ENCODE peak calls at places on chromosome 1, in seven cellular contexts. X is heart left ventricle, M is NB4, W is gastrocnemius medialis, R is tibial nerve, D is A549, E is lower leg skin. I is an unnamed sample.

GRCh38 chr1:225760531-225760930 is 17.1 kb upstream of the SRP9 start:
- DNase-seq in X (no peak), M (no peak), W (no peak), R (no peak), D (no peak), E (no peak), I (no peak)

GRCh38 chr1:225712391-225712790 is 59.5 kb upstream of the ENAH start:
- DNase-seq in X (no peak), M (peak; percentile 86), W (no peak), R (no peak), D (no peak), E (no peak), I (no peak)

GRCh38 chr1:97870574-97870973 is 50.3 kb downstream of the DPYD start:
- DNase-seq in X (no peak), M (no peak), W (no peak), R (no peak), D (no peak), E (no peak), I (no peak)

GRCh38 chr1:176533020-176533419 is 70.0 kb downstream of the PAPPA2 start:
- DNase-seq in X (no peak), M (no peak), W (no peak), R (no peak), D (no peak), E (no peak), I (no peak)

GRCh38 chr1:155974208-155975165 is 3.9 kb downstream of the ARHGEF2 start:
- DNase-seq in X (no peak), M (no peak), W (no peak), R (no peak), D (no peak), E (no peak), I (no peak)

GRCh38 chr1:192803501-192803900 is 5.3 kb upstream of the RGS2 start:
- DNase-seq in X (no peak), M (no peak), W (no peak), R (no peak), D (no peak), E (no peak), I (no peak)

GRCh38 chr1:8641317-8641997 is 176.0 kb downstream of the RERE start:
- DNase-seq in X (no peak), M (no peak), W (no peak), R (no peak), D (no peak), E (no peak), I (no peak)

GRCh38 chr1:47437518-47438320 is at the start of gene FOXD2:
- DNase-seq in X (peak; percentile 85), M (peak; percentile 92), W (peak; percentile 66), R (peak; percentile 84), D (peak; percentile 84), E (peak; percentile 56), I (peak; percentile 93)

GRCh38 chr1:246790833-246791232 is 66.6 kb downstream of the SCCPDH start:
- DNase-seq in X (no peak), M (no peak), W (no peak), R (no peak), D (no peak), E (no peak), I (no peak)

GRCh38 chr1:240111558-240111957 is 19.9 kb downstream of the FMN2 start:
- DNase-seq in X (no peak), M (peak; percentile 10), W (no peak), R (no peak), D (peak; percentile 43), E (no peak), I (no peak)

GRCh38 chr1:232533328-232533727 is 96.6 kb downstream of the SIPA1L2 start:
- DNase-seq in X (no peak), M (no peak), W (no peak), R (no peak), D (no peak), E (no peak), I (no peak)

GRCh38 chr1:9294910-9295636 is 2.4 kb downstream of the SPSB1 start:
- DNase-seq in X (peak; percentile 60), M (no peak), W (peak; percentile 55), R (peak; percentile 49), D (peak; percentile 72), E (no peak), I (peak; percentile 13)

GRCh38 chr1:237779356-237779755 is 111.4 kb downstream of the ZP4 start:
- DNase-seq in X (no peak), M (no peak), W (no peak), R (no peak), D (no peak), E (no peak), I (no peak)

GRCh38 chr1:67596674-67597073 is 88.3 kb upstream of the GADD45A start:
- DNase-seq in X (no peak), M (no peak), W (no peak), R (no peak), D (no peak), E (no peak), I (no peak)

GRCh38 chr1:41439234-41439633 is 45.2 kb downstream of the EDN2 start:
- DNase-seq in X (no peak), M (no peak), W (no peak), R (no peak), D (no peak), E (no peak), I (no peak)

GRCh38 chr1:72282690-72283203 is 408 bp upstream of the NEGR1 start:
- DNase-seq in X (peak; percentile 91), M (peak; percentile 89), W (peak; percentile 68), R (peak; percentile 78), D (peak; percentile 79), E (peak; percentile 76), I (peak; percentile 73)

GRCh38 chr1:915295-916172 is 8.2 kb upstream of the SAMD11 start:
- DNase-seq in X (peak; percentile 9), M (no peak), W (no peak), R (no peak), D (no peak), E (no peak), I (no peak)

DNA sequence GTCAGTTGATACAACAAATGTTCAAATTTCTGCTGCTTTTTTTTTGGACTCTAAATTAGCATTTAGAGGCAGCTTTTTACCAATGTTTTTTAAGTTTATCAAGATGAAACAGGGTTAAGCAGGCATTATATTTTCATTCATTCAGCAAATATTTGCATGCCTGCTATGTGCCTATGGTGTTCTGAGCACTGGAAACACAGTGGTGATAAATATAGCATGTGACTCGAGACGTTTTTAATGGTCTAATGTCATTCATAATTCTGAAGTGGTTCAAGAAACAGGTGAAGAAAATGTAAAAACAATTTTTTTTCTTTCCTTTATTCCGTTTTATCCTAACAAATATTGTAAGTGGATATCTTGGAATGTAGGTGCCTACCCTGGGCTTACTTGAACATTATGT is 26.8 kb downstream of the NEK7 start:
- DNase-seq in X (no peak), M (no peak), W (no peak), R (no peak), D (no peak), E (no peak), I (no peak)
- TF ChIP-seq POLR2A in X (no peak), M (no peak), W (no peak), R (no peak), D (no peak), E (no peak), I (no peak)

DNA sequence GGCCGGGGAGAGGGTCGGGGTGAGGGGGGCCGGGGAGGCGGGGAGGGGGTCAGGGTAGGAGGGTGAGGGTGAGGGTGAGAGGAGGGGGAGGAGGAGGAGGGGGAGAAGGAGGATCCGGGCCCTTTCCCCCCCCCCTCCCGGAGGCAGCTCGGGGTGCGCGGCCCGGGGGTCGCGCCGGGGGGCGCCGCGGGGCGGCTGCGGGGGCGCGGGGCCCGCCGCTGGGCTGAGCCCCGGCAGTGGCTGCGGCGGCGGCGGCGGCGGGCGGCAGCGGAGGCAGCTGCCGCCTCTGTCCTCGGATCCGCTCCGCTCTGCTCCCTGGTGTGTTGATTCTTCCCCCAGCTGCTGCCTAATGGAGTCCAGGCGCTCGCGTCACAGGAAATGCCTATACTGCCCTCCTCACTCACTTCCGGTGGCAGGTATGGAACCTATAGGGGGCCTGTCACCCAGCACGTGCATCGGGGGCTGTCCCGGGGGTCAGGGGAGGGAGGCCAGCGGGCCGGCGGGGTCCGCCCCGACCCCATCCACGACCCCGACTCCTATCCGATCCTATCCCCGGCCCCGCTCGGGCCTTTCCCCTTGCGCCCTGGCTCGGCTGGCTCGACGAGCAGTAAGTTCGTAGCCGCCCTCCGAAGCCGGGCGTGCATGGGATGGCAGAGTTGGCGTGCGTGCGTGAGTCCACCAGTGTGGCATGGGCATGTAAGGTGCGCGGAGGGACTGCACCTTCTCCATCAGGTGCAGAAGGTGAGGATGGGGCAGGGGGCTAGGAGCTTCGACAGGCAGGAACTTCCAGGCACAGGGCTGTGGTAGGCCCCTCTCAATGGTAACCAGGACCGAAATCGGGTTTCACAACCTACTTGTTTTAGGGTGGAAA is at the start of gene WDR26:
- DNase-seq in X (peak; percentile 87), M (peak; percentile 91), W (peak; percentile 85), R (peak; percentile 77), D (peak; percentile 85), E (peak; percentile 84), I (peak; percentile 91)
- TF ChIP-seq POLR2A in X (no peak), M (peak; percentile 71), W (peak; percentile 87), R (peak; percentile 67), D (peak; percentile 67), E (peak; percentile 45), I (no peak)

GRCh38 chr1:234997201-234998173 is 131.2 kb downstream of the TOMM20 start:
- DNase-seq in X (peak; percentile 99), M (no peak), W (peak; percentile 100), R (peak; percentile 98), D (peak; percentile 99), E (peak; percentile 98), I (no peak)
- TF ChIP-seq POLR2A in X (no peak), M (no peak), W (peak; percentile 59), R (peak; percentile 50), D (no peak), E (no peak), I (no peak)

GRCh38 chr1:24022611-24023359 is 42.7 kb upstream of the SRSF10 start:
- DNase-seq in X (no peak), M (no peak), W (peak; percentile 39), R (no peak), D (peak; percentile 74), E (no peak), I (no peak)
- TF ChIP-seq POLR2A in X (no peak), M (no peak), W (no peak), R (no peak), D (no peak), E (no peak), I (no peak)